ENCODE peak calls at places on chromosomes 16 and 17, in six cellular contexts. Y, B, W, J, N and I are unnamed samples.
A peak's percentile ranks its signal among the peaks of the same experiment; 100 is the strongest.

GRCh38 chr17:17055286-17056166 is 13.3 kb downstream of the MPRIP start:
- DNase-seq in N (no peak), B (peak; percentile 46), W (peak; percentile 28), Y (no peak), J (no peak), I (no peak)

GRCh38 chr17:47225911-47226688 is 17.0 kb downstream of the MYL4 start:
- DNase-seq in N (no peak), B (no peak), Y (no peak), J (no peak), W (no peak), I (no peak)

GRCh38 chr17:74877592-74878543 is 5.1 kb upstream of the FDXR start:
- DNase-seq in B (peak; percentile 52), W (peak; percentile 77), J (peak; percentile 52), Y (no peak), N (no peak), I (no peak)

GRCh38 chr17:66673668-66674276 is 161.1 kb upstream of the CACNG5 start:
- DNase-seq in N (no peak), J (peak; percentile 92), B (peak; percentile 51), Y (peak; percentile 56), W (peak; percentile 59), I (peak; percentile 29)

GRCh38 chr16:2033057-2033911 is 6.6 kb downstream of the NHERF2 start:
- DNase-seq in J (peak; percentile 46), N (no peak), Y (no peak), B (peak; percentile 42), W (peak; percentile 64), I (no peak)

GRCh38 chr17:82445542-82445941 is 5.0 kb downstream of the CYBC1 start:
- DNase-seq in Y (no peak), N (no peak), W (no peak), J (no peak), B (no peak), I (no peak)

GRCh38 chr16:84040823-84041391 is 1.7 kb downstream of the SLC38A8 start:
- DNase-seq in N (no peak), J (no peak), Y (no peak), B (no peak), W (no peak), I (no peak)

GRCh38 chr16:49875812-49876715 is 20.2 kb upstream of the ZNF423 start:
- DNase-seq in Y (peak; percentile 36), J (no peak), W (no peak), B (peak; percentile 20), N (no peak), I (no peak)

GRCh38 chr17:7836596-7837374 is 2.8 kb downstream of the KDM6B start:
- DNase-seq in W (peak; percentile 95), Y (peak; percentile 98), B (peak; percentile 99), N (peak; percentile 96), J (peak; percentile 83), I (peak; percentile 96)

GRCh38 chr17:73286863-73287296 is 24.9 kb downstream of the CDC42EP4 start:
- DNase-seq in W (no peak), J (peak; percentile 88), Y (no peak), B (no peak), N (no peak), I (no peak)

GRCh38 chr16:18803569-18804462 is 2.5 kb upstream of the ARL6IP1 start:
- DNase-seq in B (no peak), N (no peak), Y (no peak), W (no peak), J (peak; percentile 9), I (no peak)

GRCh38 chr17:36001109-36001735 is at the start of gene CCL15:
- DNase-seq in B (no peak), W (no peak), J (no peak), N (no peak), Y (no peak), I (no peak)

GRCh38 chr16:27177031-27177774 is 26.1 kb upstream of the KDM8 start:
- DNase-seq in Y (no peak), N (peak; percentile 47), J (peak; percentile 85), W (no peak), B (no peak), I (no peak)

GRCh38 chr16:57617604-57618111 is 10.8 kb upstream of the ADGRG1 start:
- DNase-seq in W (peak; percentile 20), N (no peak), B (peak; percentile 4), J (no peak), Y (no peak), I (no peak)

GRCh38 chr17:80859004-80859941 is 132.4 kb upstream of the CHMP6 start:
- DNase-seq in J (peak; percentile 87), N (no peak), B (peak; percentile 81), W (peak; percentile 75), Y (no peak), I (no peak)

GRCh38 chr17:32298721-32299578 is 33.3 kb downstream of the RHBDL3 start:
- DNase-seq in N (no peak), W (no peak), J (no peak), Y (no peak), B (no peak), I (no peak)

GRCh38 chr17:61407211-61407911 is 7.7 kb downstream of the TBX2 start:
- DNase-seq in J (no peak), N (no peak), B (no peak), W (no peak), Y (no peak), I (no peak)

GRCh38 chr16:1964046-1964505 is 550 bp downstream of the RPS2 start:
- DNase-seq in J (no peak), W (no peak), B (peak; percentile 59), Y (no peak), N (no peak), I (no peak)

GRCh38 chr17:74831442-74832146 is 28.1 kb downstream of the GRIN2C start:
- DNase-seq in J (no peak), W (no peak), B (no peak), Y (no peak), N (no peak), I (no peak)

GRCh38 chr17:82561429-82562035 is 42.0 kb downstream of the FOXK2 start:
- DNase-seq in Y (no peak), J (no peak), B (no peak), N (no peak), W (no peak), I (no peak)

GRCh38 chr17:20315821-20316220 is 151.5 kb downstream of the LGALS9B start:
- DNase-seq in N (no peak), J (no peak), B (no peak), Y (no peak), W (no peak), I (no peak)

GRCh38 chr16:31184888-31185287 is 4.9 kb downstream of the FUS start:
- DNase-seq in W (no peak), N (no peak), J (no peak), Y (no peak), B (no peak), I (no peak)

GRCh38 chr17:17506893-17507464 is 10.8 kb upstream of the RASD1 start:
- DNase-seq in W (peak; percentile 46), J (no peak), N (no peak), Y (no peak), B (peak; percentile 66), I (no peak)

GRCh38 chr17:29158515-29159275 is 21.5 kb downstream of the MYO18A start:
- DNase-seq in N (no peak), J (no peak), B (peak; percentile 63), Y (no peak), W (no peak), I (no peak)

GRCh38 chr16:22239131-22239805 is 33.2 kb downstream of the EEF2K start:
- DNase-seq in B (no peak), Y (no peak), J (no peak), N (no peak), W (no peak), I (no peak)

GRCh38 chr16:12611006-12611477 is 192.6 kb downstream of the CPPED1 start:
- DNase-seq in B (no peak), W (no peak), J (no peak), Y (no peak), N (no peak), I (no peak)
- H3K27ac ChIP-seq in B (no peak overlapping the region), W (no peak overlapping the region), J (no peak overlapping the region), Y (no peak overlapping the region), N (no peak overlapping the region), I (no peak overlapping the region)

GRCh38 chr17:44794699-44795413 is 35.2 kb downstream of the GJC1 start:
- DNase-seq in J (peak; percentile 94), Y (no peak), W (no peak), B (no peak), N (peak; percentile 92), I (no peak)

GRCh38 chr17:44795421-44795820 is 34.7 kb downstream of the GJC1 start:
- DNase-seq in W (no peak), N (no peak), B (no peak), J (no peak), Y (no peak), I (no peak)

GRCh38 chr17:44796731-44797130 is 33.4 kb downstream of the GJC1 start:
- DNase-seq in Y (no peak), W (no peak), J (no peak), N (no peak), B (no peak), I (no peak)

GRCh38 chr17:44793885-44794698 is 35.3 kb downstream of the ADAM11 start:
- DNase-seq in Y (no peak), N (no peak), J (no peak), B (no peak), W (no peak), I (no peak)

DNA sequence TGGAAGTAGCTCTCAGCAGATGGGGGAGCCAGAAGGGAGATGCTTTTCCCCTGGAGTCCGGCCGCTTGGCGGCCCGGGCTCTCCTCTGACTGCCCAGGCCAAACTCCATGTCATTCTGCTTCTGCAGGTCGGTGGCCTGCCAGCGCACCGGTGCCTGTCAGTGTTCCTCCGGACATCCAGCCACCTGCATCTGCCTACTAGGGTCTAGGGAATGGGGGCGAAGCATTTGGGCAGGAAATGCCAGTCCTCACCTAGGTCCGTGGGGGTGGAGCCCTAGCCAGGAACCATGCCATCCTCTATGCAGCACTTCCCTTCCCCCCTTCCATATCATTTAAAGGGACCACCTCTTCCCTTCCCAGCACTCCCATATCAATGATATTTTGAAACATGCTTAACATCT is 34.2 kb downstream of the GJC1 start:
- DNase-seq in J (no peak), Y (no peak), W (no peak), B (no peak), N (no peak), I (no peak)
- H3K27ac ChIP-seq in J (peak overlapping the region; percentile 82), Y (peak overlapping the region; percentile 23), W (peak overlapping the region; percentile 81), B (no peak overlapping the region), N (peak overlapping the region; percentile 60), I (no peak overlapping the region)

GRCh38 chr17:2990396-2990795 is 73.0 kb downstream of the OR1D5 start:
- DNase-seq in W (peak; percentile 22), N (no peak), J (no peak), Y (no peak), B (no peak), I (no peak)

GRCh38 chr17:2995362-2995761 is 68.0 kb downstream of the OR1D5 start:
- DNase-seq in Y (no peak), N (no peak), W (no peak), J (no peak), B (no peak), I (no peak)

GRCh38 chr17:2994441-2994840 is 69.0 kb downstream of the OR1D5 start:
- DNase-seq in B (no peak), N (no peak), Y (no peak), J (no peak), W (no peak), I (no peak)

GRCh38 chr17:2986925-2987324 is 76.5 kb downstream of the OR1D5 start:
- DNase-seq in Y (no peak), B (no peak), W (no peak), J (no peak), N (no peak), I (no peak)

GRCh38 chr17:2989855-2990254 is 73.6 kb downstream of the OR1D5 start:
- DNase-seq in B (no peak), J (no peak), Y (no peak), W (no peak), N (no peak), I (no peak)
- H3K27ac ChIP-seq in B (no peak overlapping the region), J (no peak overlapping the region), Y (no peak overlapping the region), W (no peak overlapping the region), N (no peak overlapping the region), I (no peak overlapping the region)

GRCh38 chr16:69922200-69922599 is 28.9 kb upstream of the CLEC18A start:
- DNase-seq in J (no peak), N (no peak), B (no peak), Y (no peak), W (no peak), I (no peak)
- H3K27ac ChIP-seq in J (no peak overlapping the region), N (no peak overlapping the region), B (no peak overlapping the region), Y (no peak overlapping the region), W (no peak overlapping the region), I (no peak overlapping the region)